ENCODE peak calls at places on chromosomes 1 and 21, in six cellular contexts. C, D, U, E, Z and F are unnamed samples.

GRCh38 chr1:41712687-41713086 is 206.0 kb downstream of the HIVEP3 start:
- DNase-seq in D (no peak), Z (peak), U (no peak), C (no peak), E (no peak), F (no peak)

GRCh38 chr1:8938232-8939117 is 7.2 kb upstream of the CA6 start:
- DNase-seq in Z (no peak), D (peak), E (no peak), U (no peak), C (no peak), F (no peak)

GRCh38 chr1:35454616-35455015 is 102.6 kb downstream of the KIAA0319L start:
- DNase-seq in U (no peak), D (peak), Z (peak), C (no peak), E (no peak), F (no peak)

GRCh38 chr1:174191255-174191906 is 32.1 kb downstream of the RABGAP1L start:
- DNase-seq in U (no peak), C (no peak), E (no peak), D (peak), Z (no peak), F (no peak)

GRCh38 chr1:16120411-16120810 is 35.5 kb downstream of the EPHA2 start:
- DNase-seq in U (peak), E (no peak), Z (peak), C (no peak), D (no peak), F (peak)

GRCh38 chr1:212291505-212292134 is 6.4 kb downstream of the PPP2R5A start:
- DNase-seq in U (no peak), C (peak), Z (peak), E (no peak), D (peak), F (peak)

GRCh38 chr21:44736291-44737004 is 25.1 kb upstream of the TSPEAR start:
- DNase-seq in D (no peak), U (peak), Z (no peak), C (no peak), E (no peak), F (no peak)

GRCh38 chr1:33433509-33434362 is 2.8 kb upstream of the PHC2 start:
- DNase-seq in U (no peak), E (no peak), C (no peak), Z (peak), D (peak), F (peak)

GRCh38 chr1:183911285-183911684 is 106.4 kb downstream of the RGL1 start:
- DNase-seq in U (no peak), C (no peak), Z (no peak), D (no peak), E (no peak), F (no peak)

GRCh38 chr1:215568287-215568692 is 1.2 kb downstream of the KCTD3 start:
- DNase-seq in Z (peak), E (no peak), U (no peak), D (peak), C (peak), F (no peak)

GRCh38 chr1:232596666-232597303 is 33.1 kb downstream of the SIPA1L2 start:
- DNase-seq in E (no peak), U (no peak), C (no peak), Z (peak), D (no peak), F (peak)

GRCh38 chr1:181985981-181986906 is 75.3 kb downstream of the ZNF648 start:
- DNase-seq in D (no peak), C (no peak), E (no peak), Z (no peak), U (no peak), F (no peak)

GRCh38 chr1:246795094-246795671 is 71.0 kb downstream of the SCCPDH start:
- DNase-seq in E (no peak), U (peak), D (no peak), C (no peak), Z (no peak), F (peak)

GRCh38 chr1:69932760-69933159 is 272.6 kb downstream of the LRRC40 start:
- DNase-seq in D (no peak), C (no peak), U (no peak), E (no peak), Z (no peak), F (peak)

GRCh38 chr1:223654083-223654482 is 11.4 kb downstream of the CAPN8 start:
- DNase-seq in C (no peak), E (no peak), U (no peak), Z (no peak), D (no peak), F (no peak)

GRCh38 chr1:236024655-236025054 is 40.2 kb downstream of the NID1 start:
- DNase-seq in D (no peak), C (no peak), E (no peak), U (no peak), Z (no peak), F (peak)

GRCh38 chr1:89001510-89001909 is 9.1 kb upstream of the KYAT3 start:
- DNase-seq in C (no peak), D (peak), E (no peak), U (no peak), Z (no peak), F (peak)

GRCh38 chr1:196535727-196536126 is 72.5 kb downstream of the KCNT2 start:
- DNase-seq in Z (peak), D (peak), C (peak), U (peak), E (no peak), F (peak)

GRCh38 chr21:39373634-39374033 is 24.7 kb upstream of the HMGN1 start:
- DNase-seq in C (no peak), Z (peak), U (peak), D (peak), E (no peak), F (peak)

GRCh38 chr21:42423197-42423675 is 19.5 kb downstream of the UBASH3A start:
- DNase-seq in C (no peak), E (no peak), D (no peak), Z (no peak), U (no peak), F (no peak)

GRCh38 chr1:86696522-86696921 is 7.9 kb upstream of the SH3GLB1 start:
- DNase-seq in E (no peak), U (no peak), Z (no peak), D (peak), C (no peak), F (no peak)

GRCh38 chr21:43921979-43922945 is 57.2 kb downstream of the AGPAT3 start:
- DNase-seq in E (no peak), U (no peak), D (peak), Z (peak), C (no peak), F (peak)

GRCh38 chr1:6075747-6076146 is 30.1 kb downstream of the KCNAB2 start:
- DNase-seq in Z (peak), D (no peak), C (no peak), U (no peak), E (no peak), F (peak)

GRCh38 chr1:170340259-170340658 is 191.7 kb upstream of the GORAB start:
- DNase-seq in E (no peak), U (no peak), Z (peak), C (no peak), D (peak), F (no peak)

GRCh38 chr1:2804628-2805351 is 3.3 kb upstream of the TTC34 start:
- DNase-seq in E (no peak), Z (no peak), C (no peak), D (no peak), U (no peak), F (no peak)

GRCh38 chr1:23779826-23780371 is 1.7 kb downstream of the PITHD1 start:
- DNase-seq in Z (peak), E (no peak), U (no peak), C (no peak), D (peak), F (no peak)

GRCh38 chr1:229012823-229013222 is 258.1 kb upstream of the RAB4A start:
- DNase-seq in U (no peak), E (no peak), Z (peak), C (no peak), D (peak), F (no peak)

GRCh38 chr1:153633161-153633746 is 612 bp upstream of the CHTOP start:
- DNase-seq in E (no peak), D (no peak), C (no peak), Z (no peak), U (no peak), F (no peak)

GRCh38 chr1:21335088-21335678 is 44.9 kb upstream of the ECE1 start:
- DNase-seq in Z (no peak), C (no peak), E (no peak), U (no peak), D (no peak), F (no peak)

GRCh38 chr21:46454634-46455390 is 3.9 kb upstream of the DIP2A start:
- DNase-seq in Z (no peak), E (no peak), C (no peak), D (no peak), U (no peak), F (no peak)

GRCh38 chr1:145859491-145860159 is 744 bp upstream of the PIAS3 start:
- DNase-seq in D (peak), Z (peak), E (peak), C (peak), U (peak), F (peak)

GRCh38 chr1:234311414-234311813 is 61.8 kb upstream of the COA6 start:
- DNase-seq in Z (no peak), U (no peak), C (no peak), E (no peak), D (no peak), F (no peak)

GRCh38 chr1:2044510-2045319 is 5.5 kb upstream of the PRKCZ start:
- DNase-seq in D (peak), C (peak), Z (peak), U (peak), E (no peak), F (peak)

GRCh38 chr21:43346551-43346950 is 80.4 kb downstream of the SIK1 start:
- DNase-seq in E (no peak), Z (no peak), U (no peak), D (no peak), C (no peak), F (no peak)

GRCh38 chr1:180836414-180836813 is 76.3 kb upstream of the KIAA1614 start:
- DNase-seq in D (no peak), U (no peak), C (no peak), Z (no peak), E (no peak), F (no peak)

GRCh38 chr1:209583408-209583807 is at the start of gene CAMK1G:
- DNase-seq in E (peak), U (peak), D (peak), C (peak), Z (peak), F (peak)

GRCh38 chr1:20739225-20739624 is 6.7 kb upstream of the SH2D5 start:
- DNase-seq in Z (peak), D (peak), U (no peak), E (no peak), C (no peak), F (no peak)

GRCh38 chr1:55631508-55631907 is 416.3 kb upstream of the USP24 start:
- DNase-seq in Z (no peak), D (peak), U (no peak), E (no peak), C (no peak), F (no peak)
- H3K4me2 ChIP-seq in Z (no peak), D (no peak), U (no peak), E (no peak), C (no peak), F (no peak)

GRCh38 chr1:7501259-7501560 is 269.9 kb upstream of the VAMP3 start:
- DNase-seq in C (no peak), U (no peak), D (no peak), Z (no peak), E (no peak), F (no peak)

GRCh38 chr1:7500381-7501258 is 270.5 kb upstream of the VAMP3 start:
- DNase-seq in C (peak), E (no peak), U (no peak), Z (no peak), D (no peak), F (no peak)

GRCh38 chr1:7504438-7504720 is 266.7 kb upstream of the VAMP3 start:
- DNase-seq in D (no peak), Z (no peak), C (no peak), U (no peak), E (no peak), F (no peak)

GRCh38 chr1:7503691-7504437 is 267.2 kb upstream of the VAMP3 start:
- DNase-seq in Z (no peak), U (no peak), C (no peak), D (no peak), E (no peak), F (no peak)

GRCh38 chr1:7501723-7502334 is 269.3 kb upstream of the VAMP3 start:
- DNase-seq in D (no peak), Z (no peak), E (no peak), U (no peak), C (no peak), F (no peak)
- H2BK15ac ChIP-seq in D (no peak), Z (no peak), E (no peak), U (no peak), C (no peak), F (no peak)

DNA sequence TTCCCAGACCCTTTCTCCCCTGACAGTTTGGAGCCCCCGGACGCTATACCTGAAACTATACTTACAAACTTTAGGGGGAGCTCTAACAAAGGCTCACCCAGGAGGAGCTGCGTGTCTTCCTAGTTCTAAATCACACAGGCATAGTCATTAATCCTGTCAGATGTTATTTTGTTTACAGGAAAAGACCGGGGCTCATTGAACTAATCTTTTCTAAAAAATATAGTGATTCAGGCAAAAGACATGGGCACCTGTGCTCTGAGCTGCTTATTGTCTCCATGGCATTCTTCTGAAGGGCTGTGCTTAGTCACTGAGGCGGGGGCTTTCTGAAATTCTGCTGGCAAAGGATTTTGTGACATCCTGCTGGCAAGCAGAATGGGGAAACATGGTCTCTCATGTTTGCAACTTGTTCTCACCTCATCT is 1577.0 kb downstream of the NCAM2 start:
- DNase-seq in C (peak), U (peak), E (peak), D (no peak), Z (no peak), F (peak)
- H3K9ac ChIP-seq in C (no peak), U (no peak), E (no peak), D (no peak), Z (no peak), F (no peak)

GRCh38 chr1:218454700-218455282 is 109.7 kb downstream of the TGFB2 start:
- DNase-seq in U (no peak), C (no peak), Z (no peak), E (no peak), D (no peak), F (no peak)
- H3K4me2 ChIP-seq in U (no peak), C (no peak), Z (no peak), E (no peak), D (no peak), F (no peak)

GRCh38 chr1:59498640-59499039 is 201.7 kb downstream of the FGGY start:
- DNase-seq in Z (peak), U (no peak), D (no peak), E (no peak), C (no peak), F (no peak)
- H2BK15ac ChIP-seq in Z (no peak), U (no peak), D (no peak), E (no peak), C (no peak), F (no peak)

GRCh38 chr1:18927654-18928272 is 25.4 kb upstream of the ALDH4A1 start:
- DNase-seq in U (no peak), Z (no peak), D (peak), E (no peak), C (no peak), F (no peak)

GRCh38 chr1:18928985-18929384 is 26.6 kb upstream of the ALDH4A1 start:
- DNase-seq in C (no peak), U (no peak), Z (no peak), E (no peak), D (no peak), F (no peak)

GRCh38 chr1:18927082-18927653 is 24.8 kb upstream of the ALDH4A1 start:
- DNase-seq in U (no peak), C (no peak), E (no peak), Z (no peak), D (no peak), F (no peak)

GRCh38 chr1:18928406-18928805 is 26.1 kb upstream of the ALDH4A1 start:
- DNase-seq in D (no peak), Z (no peak), E (no peak), C (no peak), U (no peak), F (no peak)

GRCh38 chr1:18926315-18927081 is 24.1 kb upstream of the ALDH4A1 start:
- DNase-seq in C (no peak), Z (peak), D (peak), E (no peak), U (no peak), F (peak)
- H3K9ac ChIP-seq in C (peak), Z (peak), D (peak), E (no peak), U (no peak), F (no peak)

DNA sequence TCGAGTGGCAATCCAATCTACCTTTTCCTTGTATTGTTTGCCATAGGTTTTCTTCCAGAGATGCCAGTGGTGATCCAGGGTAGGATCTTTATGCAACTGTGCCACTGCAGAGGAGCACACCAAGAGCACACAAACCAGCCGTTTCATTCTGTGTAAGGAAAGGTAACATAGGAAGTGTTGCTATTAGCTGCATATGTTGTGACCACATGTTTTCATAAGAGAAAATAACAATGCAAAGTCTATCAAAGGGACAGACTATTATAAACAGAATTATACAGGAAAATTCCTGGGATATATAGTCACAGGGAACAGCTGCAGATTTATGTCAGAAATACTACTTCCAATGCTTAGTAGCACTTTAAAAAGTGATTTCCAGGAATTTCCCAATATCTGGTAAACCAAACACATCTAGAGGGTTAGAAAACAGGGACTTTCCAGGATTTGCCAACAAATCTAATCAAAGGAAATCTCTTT is 924 bp downstream of the CTSS start:
- DNase-seq in U (no peak), E (no peak), D (peak), Z (peak), C (no peak), F (no peak)
- H3K4me2 ChIP-seq in U (no peak), E (no peak), D (peak), Z (no peak), C (no peak), F (no peak)